ENCODE peak calls at places on chromosomes 6 and 20, in four cellular contexts. L is IMR-90, H is neuronal stem cell, B is mesendoderm. Z is an unnamed sample.
A peak's percentile ranks its signal among the peaks of the same experiment; 100 is the strongest.

GRCh38 chr6:127481628-127482027 is 22.4 kb upstream of the KIAA0408 start:
- DNase-seq in B (peak; percentile 44), L (peak; percentile 68), H (no peak), Z (no peak)

GRCh38 chr20:3231116-3231515 is 7.9 kb downstream of the SLC4A11 start:
- DNase-seq in B (no peak), L (no peak), H (no peak), Z (no peak)

GRCh38 chr6:42452171-42453026 is 673 bp upstream of the TRERF1 start:
- DNase-seq in L (peak; percentile 76), B (peak; percentile 95), H (peak; percentile 80), Z (peak; percentile 87)

GRCh38 chr6:87237804-87238203 is 82.4 kb downstream of the ZNF292 start:
- DNase-seq in L (peak; percentile 45), H (no peak), B (peak; percentile 14), Z (no peak)

GRCh38 chr6:15922510-15923307 is 206.2 kb upstream of the MYLIP start:
- DNase-seq in B (no peak), L (no peak), H (no peak), Z (no peak)

GRCh38 chr6:47247227-47247797 is 62.4 kb downstream of the TNFRSF21 start:
- DNase-seq in H (no peak), B (no peak), L (no peak), Z (no peak)

GRCh38 chr6:31070711-31071197 is 41.6 kb downstream of the C6orf15 start:
- DNase-seq in L (peak; percentile 84), H (peak; percentile 59), B (peak; percentile 94), Z (peak; percentile 83)

GRCh38 chr6:20349225-20349624 is 52.5 kb upstream of the E2F3 start:
- DNase-seq in L (no peak), H (no peak), B (no peak), Z (no peak)

GRCh38 chr6:41545174-41545702 is 943 bp upstream of the FOXP4 start:
- DNase-seq in L (no peak), H (no peak), B (no peak), Z (no peak)

GRCh38 chr6:160519603-160520042 is 144.5 kb downstream of the LPA start:
- DNase-seq in L (no peak), H (no peak), B (no peak), Z (no peak)

GRCh38 chr6:157128235-157128761 is 195.0 kb downstream of the TMEM242 start:
- DNase-seq in H (no peak), B (no peak), L (no peak), Z (no peak)

GRCh38 chr6:157135691-157136090 is 187.6 kb downstream of the TMEM242 start:
- DNase-seq in L (peak; percentile 54), B (no peak), H (no peak), Z (no peak)

GRCh38 chr6:157134402-157135074 is 188.8 kb downstream of the TMEM242 start:
- DNase-seq in L (peak; percentile 49), H (no peak), B (no peak), Z (no peak)

GRCh38 chr6:157133856-157134255 is 189.5 kb downstream of the TMEM242 start:
- DNase-seq in L (peak; percentile 54), B (no peak), H (no peak), Z (no peak)

DNA sequence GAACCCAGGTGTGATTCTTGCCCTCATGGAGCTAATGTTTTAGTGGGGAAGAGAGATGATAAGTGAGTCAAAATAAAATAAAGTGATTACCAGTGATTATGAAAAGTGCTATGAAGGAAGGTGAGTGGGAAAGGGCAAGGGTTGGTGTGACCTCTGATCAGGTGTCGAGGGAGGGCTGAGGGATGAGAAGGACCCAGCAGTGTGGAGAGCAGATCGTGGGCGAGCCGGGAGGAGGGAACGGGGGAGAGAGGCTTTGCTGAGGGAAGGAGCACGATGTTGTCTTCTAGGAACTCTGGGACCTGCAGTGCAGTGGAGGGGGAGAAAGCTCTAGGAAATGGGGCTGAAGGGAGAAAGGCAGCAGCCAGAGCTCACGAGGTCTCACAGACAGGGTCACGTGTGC is 192.1 kb downstream of the TMEM242 start:
- DNase-seq in L (no peak), B (no peak), H (no peak), Z (no peak)
- H2AK5ac ChIP-seq in L (no peak overlapping the region), B (no peak overlapping the region), H (no peak overlapping the region), Z (no peak overlapping the region)

GRCh38 chr6:143060354-143060805 is 309 bp upstream of the AIG1 start:
- DNase-seq in B (peak; percentile 90), H (peak; percentile 82), L (peak; percentile 81), Z (peak; percentile 88)
- H4K8ac ChIP-seq in B (no peak overlapping the region), H (no peak overlapping the region), L (peak overlapping the region; percentile 69), Z (no peak overlapping the region)

DNA sequence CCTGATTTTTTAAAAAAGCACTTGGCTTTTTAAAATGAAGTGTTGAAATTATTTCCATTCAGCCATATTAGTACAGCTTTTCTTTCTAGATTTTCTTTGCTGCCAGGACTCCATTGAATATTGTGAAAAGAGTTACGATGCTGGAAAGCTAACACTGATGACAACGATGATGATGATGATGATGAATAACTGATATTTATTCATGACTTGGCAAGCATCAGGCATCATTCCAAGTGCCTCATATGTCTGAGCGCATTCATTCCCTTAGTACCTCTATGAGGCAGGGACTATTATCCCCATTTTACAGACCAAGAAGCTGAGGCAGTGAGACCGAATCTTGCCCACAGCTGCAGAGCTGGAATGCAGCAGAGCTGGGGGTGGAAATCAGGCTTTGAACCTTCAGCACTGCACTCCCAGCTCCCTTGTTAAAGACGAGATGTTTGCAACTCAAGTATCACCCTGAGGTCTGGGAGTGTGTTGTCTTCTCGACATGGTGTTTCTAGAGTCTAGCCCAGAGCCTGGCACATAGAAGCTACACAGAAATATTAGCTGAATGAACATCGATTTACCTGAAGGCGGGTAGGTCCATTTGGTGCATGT is 85.5 kb upstream of the FRMD1 start:
- DNase-seq in H (no peak), B (no peak), L (no peak), Z (no peak)
- H2AK5ac ChIP-seq in H (no peak overlapping the region), B (no peak overlapping the region), L (no peak overlapping the region), Z (no peak overlapping the region)

GRCh38 chr6:150600302-150601017 is 775 bp downstream of the PLEKHG1 start:
- DNase-seq in H (peak; percentile 84), L (peak; percentile 26), B (peak; percentile 92), Z (peak; percentile 83)
- H4K8ac ChIP-seq in H (no peak overlapping the region), L (no peak overlapping the region), B (peak overlapping the region; percentile 88), Z (no peak overlapping the region)

GRCh38 chr6:106547961-106548453 is 81.3 kb downstream of the RTN4IP1 start:
- DNase-seq in B (peak; percentile 49), H (no peak), L (peak; percentile 85), Z (no peak)
- H2AK5ac ChIP-seq in B (no peak overlapping the region), H (no peak overlapping the region), L (no peak overlapping the region), Z (no peak overlapping the region)

DNA sequence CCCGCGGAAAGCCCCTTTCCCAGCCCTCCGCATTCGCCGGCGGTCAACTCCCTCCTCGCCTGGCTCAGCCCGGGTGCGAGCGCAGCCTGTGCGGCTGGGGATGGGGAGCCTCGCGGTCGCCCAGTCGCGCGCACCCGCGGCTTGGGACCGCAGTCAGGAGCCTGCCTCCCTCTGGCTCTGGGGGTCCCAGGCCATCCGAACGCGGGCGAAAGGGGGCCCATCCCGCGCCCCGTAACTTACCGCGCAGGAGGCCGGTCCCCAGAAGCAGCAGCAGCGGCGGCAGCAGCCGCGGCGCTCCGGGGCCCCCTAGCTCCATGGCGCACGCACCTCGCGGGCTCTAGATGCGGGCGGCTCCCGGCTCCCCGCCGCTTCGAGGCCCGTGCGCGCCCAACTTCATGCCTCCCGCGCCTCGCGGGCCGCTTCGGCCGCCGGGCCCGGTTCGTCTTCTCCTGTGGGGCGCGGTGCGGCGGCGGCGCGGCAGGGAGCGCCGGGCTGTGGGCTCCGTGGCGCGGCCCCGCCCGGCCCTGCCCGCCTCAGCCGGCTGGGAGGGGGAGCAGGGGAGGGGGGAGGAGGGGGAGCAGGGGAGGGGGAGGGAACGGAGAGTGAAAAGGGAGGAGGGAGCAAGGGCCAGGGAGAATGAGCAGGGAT is at the start of gene CHRNA4:
- DNase-seq in B (no peak), L (no peak), H (no peak), Z (no peak)
- H4K8ac ChIP-seq in B (no peak within 1 kb of the TSS), L (no peak within 1 kb of the TSS), H (no peak within 1 kb of the TSS), Z (no peak within 1 kb of the TSS)

GRCh38 chr6:129655334-129655733 is 54.6 kb downstream of the ARHGAP18 start:
- DNase-seq in H (no peak), B (no peak), L (no peak), Z (no peak)

GRCh38 chr6:129659167-129659566 is 50.8 kb downstream of the ARHGAP18 start:
- DNase-seq in H (no peak), L (no peak), B (no peak), Z (no peak)

GRCh38 chr6:129659590-129660345 is 50.2 kb downstream of the ARHGAP18 start:
- DNase-seq in H (no peak), B (peak; percentile 65), L (peak; percentile 39), Z (no peak)

GRCh38 chr6:129660346-129660676 is 49.7 kb downstream of the ARHGAP18 start:
- DNase-seq in H (no peak), B (no peak), L (no peak), Z (no peak)

GRCh38 chr6:129657433-129657832 is 52.5 kb downstream of the ARHGAP18 start:
- DNase-seq in H (no peak), B (no peak), L (no peak), Z (no peak)
- H2AK5ac ChIP-seq in H (no peak overlapping the region), B (no peak overlapping the region), L (no peak overlapping the region), Z (no peak overlapping the region)

GRCh38 chr20:44958276-44958675 is 1.9 kb downstream of the TOMM34 start:
- DNase-seq in B (no peak), L (no peak), H (no peak), Z (no peak)

GRCh38 chr20:44952731-44953130 is 7.5 kb downstream of the TOMM34 start:
- DNase-seq in L (no peak), B (no peak), H (no peak), Z (no peak)

GRCh38 chr20:44956410-44956809 is 3.8 kb downstream of the TOMM34 start:
- DNase-seq in H (no peak), L (no peak), B (no peak), Z (no peak)

GRCh38 chr20:44954198-44954597 is 6.0 kb downstream of the TOMM34 start:
- DNase-seq in H (no peak), B (no peak), L (no peak), Z (no peak)

DNA sequence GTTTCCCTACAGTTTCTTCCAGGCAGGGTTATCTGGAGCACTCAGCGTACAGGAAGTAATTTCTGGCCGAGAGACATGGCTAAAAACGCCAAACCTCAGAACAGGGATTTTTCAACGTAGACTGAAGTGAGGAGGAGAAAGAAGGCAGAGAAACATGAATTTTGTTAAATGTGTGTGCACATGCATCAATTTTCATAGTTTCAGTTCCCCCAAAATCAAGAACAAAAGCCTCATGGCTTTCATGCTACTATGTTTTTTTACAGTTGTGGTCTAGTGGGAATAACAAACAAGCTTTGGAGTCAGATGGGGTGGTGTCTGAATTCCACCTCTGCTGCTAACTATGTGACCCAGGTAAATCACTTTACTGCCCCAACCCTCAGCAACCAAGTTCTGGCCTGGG is 4.9 kb downstream of the TOMM34 start:
- DNase-seq in B (no peak), H (no peak), L (no peak), Z (no peak)
- H4K8ac ChIP-seq in B (no peak overlapping the region), H (no peak overlapping the region), L (no peak overlapping the region), Z (no peak overlapping the region)

GRCh38 chr20:47320990-47321805 is 35.3 kb downstream of the ZMYND8 start:
- DNase-seq in B (peak; percentile 71), L (no peak), H (no peak), Z (no peak)
- H2AK5ac ChIP-seq in B (peak overlapping the region; percentile 66), L (peak overlapping the region; percentile 57), H (no peak overlapping the region), Z (peak overlapping the region; percentile 94)

Z was measured in H9.